ENCODE peak calls at places on chromosomes 5 and 9, in five cellular contexts. One of them, this sample, is unnamed. For H3K9me3, the result is how much of the 10 kb centered on the place peaks cover.

GRCh38 chr5:66742896-66743247 is 146.7 kb downstream of the MAST4 start:
- DNase-seq in endothelial cell of umbilical vein: no peak
- DNase-seq in neuronal stem cell: no peak
- DNase-seq in fibroblast of lung: no peak
- DNase-seq in SK-N-MC: no peak
- DNase-seq in this sample: no peak

GRCh38 chr5:40166757-40167156 is 513.0 kb upstream of the PTGER4 start:
- DNase-seq in endothelial cell of umbilical vein: no peak
- DNase-seq in neuronal stem cell: no peak
- DNase-seq in fibroblast of lung: peak
- DNase-seq in SK-N-MC: no peak
- DNase-seq in this sample: peak

GRCh38 chr9:135515541-135515951 is 5.7 kb upstream of the LCN1 start:
- DNase-seq in endothelial cell of umbilical vein: no peak
- DNase-seq in neuronal stem cell: no peak
- DNase-seq in fibroblast of lung: no peak
- DNase-seq in SK-N-MC: no peak
- DNase-seq in this sample: no peak

GRCh38 chr5:135880278-135880677 is 15.4 kb downstream of the IL9 start:
- DNase-seq in endothelial cell of umbilical vein: peak
- DNase-seq in neuronal stem cell: no peak
- DNase-seq in fibroblast of lung: no peak
- DNase-seq in SK-N-MC: no peak
- DNase-seq in this sample: peak

GRCh38 chr9:14660721-14661120 is 32.5 kb downstream of the ZDHHC21 start:
- DNase-seq in endothelial cell of umbilical vein: no peak
- DNase-seq in neuronal stem cell: no peak
- DNase-seq in fibroblast of lung: no peak
- DNase-seq in SK-N-MC: no peak
- DNase-seq in this sample: no peak

GRCh38 chr5:72402381-72402890 is 82.3 kb downstream of the PTCD2 start:
- DNase-seq in endothelial cell of umbilical vein: no peak
- DNase-seq in neuronal stem cell: no peak
- DNase-seq in fibroblast of lung: peak
- DNase-seq in SK-N-MC: no peak
- DNase-seq in this sample: peak

GRCh38 chr9:21615446-21615845 is 133.3 kb upstream of the IFNE start:
- DNase-seq in endothelial cell of umbilical vein: no peak
- DNase-seq in neuronal stem cell: no peak
- DNase-seq in fibroblast of lung: peak
- DNase-seq in SK-N-MC: no peak
- DNase-seq in this sample: no peak

GRCh38 chr5:38591450-38591849 is 35.0 kb upstream of the LIFR start:
- DNase-seq in endothelial cell of umbilical vein: no peak
- DNase-seq in neuronal stem cell: no peak
- DNase-seq in fibroblast of lung: peak
- DNase-seq in SK-N-MC: no peak
- DNase-seq in this sample: peak

GRCh38 chr9:116589392-116590354 is 97.4 kb upstream of the TRIM32 start:
- DNase-seq in endothelial cell of umbilical vein: peak
- DNase-seq in neuronal stem cell: no peak
- DNase-seq in fibroblast of lung: peak
- DNase-seq in SK-N-MC: peak
- DNase-seq in this sample: peak

GRCh38 chr9:136943291-136944093 is 1.0 kb downstream of the FBXW5 start:
- DNase-seq in endothelial cell of umbilical vein: no peak
- DNase-seq in neuronal stem cell: no peak
- DNase-seq in fibroblast of lung: peak
- DNase-seq in SK-N-MC: no peak
- DNase-seq in this sample: peak

GRCh38 chr5:81187885-81188284 is 45.2 kb upstream of the CKMT2 start:
- DNase-seq in endothelial cell of umbilical vein: no peak
- DNase-seq in neuronal stem cell: no peak
- DNase-seq in fibroblast of lung: no peak
- DNase-seq in SK-N-MC: no peak
- DNase-seq in this sample: no peak

GRCh38 chr5:111655169-111655924 is 101.6 kb downstream of the NREP start:
- DNase-seq in endothelial cell of umbilical vein: peak
- DNase-seq in neuronal stem cell: no peak
- DNase-seq in fibroblast of lung: peak
- DNase-seq in SK-N-MC: no peak
- DNase-seq in this sample: peak

GRCh38 chr5:102937916-102938315 is 182.0 kb downstream of the GIN1 start:
- DNase-seq in endothelial cell of umbilical vein: no peak
- DNase-seq in neuronal stem cell: no peak
- DNase-seq in fibroblast of lung: peak
- DNase-seq in SK-N-MC: no peak
- DNase-seq in this sample: peak

GRCh38 chr5:124745367-124746251 is 830 bp downstream of the ZNF608 start:
- DNase-seq in endothelial cell of umbilical vein: peak
- DNase-seq in neuronal stem cell: no peak
- DNase-seq in fibroblast of lung: peak
- DNase-seq in SK-N-MC: no peak
- DNase-seq in this sample: peak

GRCh38 chr5:93163010-93163663 is 417.9 kb downstream of the NR2F1-AS1 start:
- DNase-seq in endothelial cell of umbilical vein: peak
- DNase-seq in neuronal stem cell: no peak
- DNase-seq in fibroblast of lung: peak
- DNase-seq in SK-N-MC: no peak
- DNase-seq in this sample: peak

GRCh38 chr9:113398796-113399195 is 2.3 kb downstream of the ALAD start:
- DNase-seq in endothelial cell of umbilical vein: no peak
- DNase-seq in neuronal stem cell: no peak
- DNase-seq in fibroblast of lung: peak
- DNase-seq in SK-N-MC: no peak
- DNase-seq in this sample: peak

GRCh38 chr9:15935661-15936315 is 382.9 kb downstream of the CCDC171 start:
- DNase-seq in endothelial cell of umbilical vein: no peak
- DNase-seq in neuronal stem cell: no peak
- DNase-seq in fibroblast of lung: peak
- DNase-seq in SK-N-MC: peak
- DNase-seq in this sample: peak

GRCh38 chr9:105299190-105299854 is 54.9 kb downstream of the SLC44A1 start:
- DNase-seq in endothelial cell of umbilical vein: peak
- DNase-seq in neuronal stem cell: no peak
- DNase-seq in fibroblast of lung: peak
- DNase-seq in SK-N-MC: no peak
- DNase-seq in this sample: peak

GRCh38 chr5:73534001-73534547 is 31.4 kb downstream of the ANKRA2 start:
- DNase-seq in endothelial cell of umbilical vein: no peak
- DNase-seq in neuronal stem cell: no peak
- DNase-seq in fibroblast of lung: peak
- DNase-seq in SK-N-MC: no peak
- DNase-seq in this sample: peak

GRCh38 chr9:95506438-95506691 is 10.4 kb downstream of the PTCH1 start:
- DNase-seq in endothelial cell of umbilical vein: no peak
- DNase-seq in neuronal stem cell: no peak
- DNase-seq in fibroblast of lung: peak
- DNase-seq in SK-N-MC: no peak
- DNase-seq in this sample: peak

GRCh38 chr9:137045294-137046093 is 483 bp downstream of the NPDC1 start:
- DNase-seq in endothelial cell of umbilical vein: peak
- DNase-seq in neuronal stem cell: no peak
- DNase-seq in fibroblast of lung: peak
- DNase-seq in SK-N-MC: no peak
- DNase-seq in this sample: peak

GRCh38 chr5:79886940-79887339 is 104.1 kb downstream of the MTX3 start:
- DNase-seq in endothelial cell of umbilical vein: no peak
- DNase-seq in neuronal stem cell: no peak
- DNase-seq in fibroblast of lung: no peak
- DNase-seq in SK-N-MC: no peak
- DNase-seq in this sample: no peak
- H3K9me3 ChIP-seq in endothelial cell of umbilical vein: under half
- H3K9me3 ChIP-seq in neuronal stem cell: under half
- H3K9me3 ChIP-seq in fibroblast of lung: under half
- H3K9me3 ChIP-seq in SK-N-MC: under half
- H3K9me3 ChIP-seq in this sample: under half

GRCh38 chr5:177511796-177512675 is 2.4 kb upstream of the DOK3 start:
- DNase-seq in endothelial cell of umbilical vein: no peak
- DNase-seq in neuronal stem cell: no peak
- DNase-seq in fibroblast of lung: no peak
- DNase-seq in SK-N-MC: no peak
- DNase-seq in this sample: no peak
- H3K9ac ChIP-seq in endothelial cell of umbilical vein: no peak
- H3K9ac ChIP-seq in neuronal stem cell: no peak
- H3K9ac ChIP-seq in fibroblast of lung: no peak
- H3K9ac ChIP-seq in SK-N-MC: no peak
- H3K9ac ChIP-seq in this sample: no peak

GRCh38 chr5:141250576-141250975 is 5.4 kb downstream of the PCDHB15 start:
- DNase-seq in endothelial cell of umbilical vein: no peak
- DNase-seq in neuronal stem cell: no peak
- DNase-seq in fibroblast of lung: no peak
- DNase-seq in SK-N-MC: no peak
- DNase-seq in this sample: no peak

GRCh38 chr5:141241496-141241895 is 3.7 kb upstream of the PCDHB15 start:
- DNase-seq in endothelial cell of umbilical vein: no peak
- DNase-seq in neuronal stem cell: no peak
- DNase-seq in fibroblast of lung: no peak
- DNase-seq in SK-N-MC: no peak
- DNase-seq in this sample: no peak

DNA sequence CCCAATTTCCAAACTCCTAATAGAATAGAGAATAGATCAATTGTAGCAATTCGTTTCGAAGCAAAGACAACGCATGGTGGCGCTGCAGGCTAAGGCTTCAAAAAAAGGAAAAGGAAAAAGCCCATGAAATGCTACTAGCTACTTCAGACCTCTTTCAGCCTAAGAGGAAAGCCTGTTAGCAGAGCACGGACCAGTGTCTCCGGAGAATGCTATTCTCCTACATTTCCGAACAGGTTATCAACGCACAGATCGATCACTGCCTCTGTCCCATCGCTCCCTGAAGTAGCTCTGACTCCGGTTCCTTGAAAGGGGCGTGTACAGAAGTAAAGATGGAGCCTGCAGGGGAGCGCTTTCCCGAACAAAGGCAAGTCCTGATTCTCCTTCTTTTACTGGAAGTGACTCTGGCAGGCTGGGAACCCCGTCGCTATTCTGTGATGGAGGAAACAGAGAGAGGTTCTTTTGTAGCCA is at the start of gene PCDHB15:
- DNase-seq in endothelial cell of umbilical vein: peak
- DNase-seq in neuronal stem cell: peak
- DNase-seq in fibroblast of lung: no peak
- DNase-seq in SK-N-MC: no peak
- DNase-seq in this sample: peak
- H3K9me3 ChIP-seq in endothelial cell of umbilical vein: under half
- H3K9me3 ChIP-seq in neuronal stem cell: half or more
- H3K9me3 ChIP-seq in fibroblast of lung: under half
- H3K9me3 ChIP-seq in SK-N-MC: under half
- H3K9me3 ChIP-seq in this sample: under half

DNA sequence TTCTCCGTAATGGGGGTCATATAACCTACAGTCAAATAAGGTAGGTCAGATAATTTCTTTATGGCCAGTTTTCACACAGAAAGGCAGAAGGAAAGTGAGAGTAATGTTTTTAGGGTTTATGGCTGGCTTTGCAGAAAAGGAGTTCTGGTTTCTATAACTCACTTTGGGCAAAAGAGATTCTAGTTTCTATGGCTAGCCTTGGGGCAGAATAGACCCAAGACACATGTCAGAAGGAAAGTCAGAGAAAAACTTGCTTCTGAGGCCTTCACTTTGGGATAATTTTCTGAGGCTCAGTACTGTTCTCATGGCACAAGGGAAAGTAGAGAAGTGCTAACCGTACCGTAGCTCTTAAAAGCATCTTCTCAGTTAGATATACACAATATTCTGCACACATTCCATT is 1145.3 kb downstream of the EFNA5 start:
- DNase-seq in endothelial cell of umbilical vein: no peak
- DNase-seq in neuronal stem cell: no peak
- DNase-seq in fibroblast of lung: no peak
- DNase-seq in SK-N-MC: no peak
- DNase-seq in this sample: no peak
- H3K9ac ChIP-seq in endothelial cell of umbilical vein: no peak
- H3K9ac ChIP-seq in neuronal stem cell: no peak
- H3K9ac ChIP-seq in fibroblast of lung: no peak
- H3K9ac ChIP-seq in SK-N-MC: no peak
- H3K9ac ChIP-seq in this sample: no peak

DNA sequence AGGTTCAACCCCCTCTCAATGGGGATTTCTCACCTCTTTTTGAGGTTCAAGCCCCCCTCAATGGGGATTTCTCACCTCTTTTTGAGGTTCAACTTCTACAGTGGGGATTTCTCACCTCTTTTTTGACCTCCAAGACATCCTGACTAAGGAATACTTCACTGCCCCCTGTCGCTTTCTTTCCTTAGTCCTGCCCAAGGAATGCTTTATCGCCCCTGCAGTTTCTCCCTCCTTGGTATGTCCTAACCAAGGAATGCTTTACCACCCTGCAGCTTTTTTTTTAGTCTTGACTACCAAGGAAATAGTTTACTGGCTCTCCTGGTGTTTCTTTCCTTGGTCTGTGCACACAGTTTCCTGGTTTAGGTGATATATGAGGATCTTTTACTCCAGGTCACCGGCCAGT is 9.6 kb upstream of the IRGM start:
- DNase-seq in endothelial cell of umbilical vein: no peak
- DNase-seq in neuronal stem cell: no peak
- DNase-seq in fibroblast of lung: no peak
- DNase-seq in SK-N-MC: no peak
- DNase-seq in this sample: peak
- H3K9me3 ChIP-seq in endothelial cell of umbilical vein: under half
- H3K9me3 ChIP-seq in neuronal stem cell: under half
- H3K9me3 ChIP-seq in fibroblast of lung: under half
- H3K9me3 ChIP-seq in SK-N-MC: under half
- H3K9me3 ChIP-seq in this sample: under half

GRCh38 chr9:35482071-35482470 is 7.8 kb upstream of the RUSC2 start:
- DNase-seq in endothelial cell of umbilical vein: no peak
- DNase-seq in neuronal stem cell: no peak
- DNase-seq in fibroblast of lung: no peak
- DNase-seq in SK-N-MC: no peak
- DNase-seq in this sample: peak

GRCh38 chr9:35470894-35471293 is 19.0 kb upstream of the RUSC2 start:
- DNase-seq in endothelial cell of umbilical vein: no peak
- DNase-seq in neuronal stem cell: no peak
- DNase-seq in fibroblast of lung: peak
- DNase-seq in SK-N-MC: no peak
- DNase-seq in this sample: peak

GRCh38 chr9:35478871-35479270 is 11.0 kb upstream of the RUSC2 start:
- DNase-seq in endothelial cell of umbilical vein: peak
- DNase-seq in neuronal stem cell: no peak
- DNase-seq in fibroblast of lung: no peak
- DNase-seq in SK-N-MC: no peak
- DNase-seq in this sample: no peak

GRCh38 chr9:35481347-35481975 is 8.4 kb upstream of the RUSC2 start:
- DNase-seq in endothelial cell of umbilical vein: peak
- DNase-seq in neuronal stem cell: no peak
- DNase-seq in fibroblast of lung: peak
- DNase-seq in SK-N-MC: no peak
- DNase-seq in this sample: peak

DNA sequence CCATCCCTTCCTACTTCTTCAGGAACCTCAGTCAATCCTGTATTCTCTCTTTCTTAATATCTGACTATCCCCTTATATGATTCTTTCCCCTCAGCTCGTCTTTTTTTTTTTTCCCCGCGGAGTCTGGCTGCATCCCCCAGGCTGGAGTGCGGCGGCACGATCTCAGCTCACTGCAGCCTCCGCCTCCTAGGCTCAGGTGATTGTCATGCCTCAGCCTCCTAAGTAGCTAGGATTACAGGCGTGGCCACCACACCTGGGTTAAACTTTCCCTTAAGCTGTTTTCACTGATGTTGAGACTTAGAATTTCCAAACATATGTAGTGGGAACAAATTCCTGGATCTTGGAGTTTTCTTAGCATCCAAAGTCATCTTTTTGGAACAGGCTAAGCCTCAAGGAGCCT is 13.3 kb upstream of the RUSC2 start:
- DNase-seq in endothelial cell of umbilical vein: no peak
- DNase-seq in neuronal stem cell: no peak
- DNase-seq in fibroblast of lung: no peak
- DNase-seq in SK-N-MC: no peak
- DNase-seq in this sample: no peak
- H3K9ac ChIP-seq in endothelial cell of umbilical vein: no peak
- H3K9ac ChIP-seq in neuronal stem cell: no peak
- H3K9ac ChIP-seq in fibroblast of lung: no peak
- H3K9ac ChIP-seq in SK-N-MC: no peak
- H3K9ac ChIP-seq in this sample: peak